ENCODE peak calls at places on chromosomes 4 and X, in five cellular contexts. X is AG08396, O is HEK293T, F is ovary, U is HTR-8/SVneo. H is an unnamed sample.

GRCh38 chr4:17788956-17789355 is 7.5 kb upstream of the FAM184B start:
- DNase-seq in U (no peak), F (no peak), X (no peak), O (no peak), H (no peak)

GRCh38 chrX:101759000-101759399 is 99.3 kb upstream of the ARMCX2 start:
- DNase-seq in O (peak), U (no peak), F (no peak), X (peak), H (no peak)

GRCh38 chr4:26455571-26455970 is 34.7 kb downstream of the CCKAR start:
- DNase-seq in O (no peak), F (no peak), X (no peak), U (no peak), H (no peak)

GRCh38 chrX:9745417-9746115 is 20.1 kb downstream of the GPR143 start:
- DNase-seq in F (no peak), O (no peak), U (no peak), X (no peak), H (no peak)

GRCh38 chr4:83320548-83320947 is 14.1 kb downstream of the HPSE start:
- DNase-seq in F (no peak), X (peak), U (peak), O (no peak), H (peak)

GRCh38 chrX:8738588-8739189 is 6.8 kb upstream of the ANOS1 start:
- DNase-seq in F (no peak), X (peak), U (no peak), O (no peak), H (no peak)

GRCh38 chr4:167606551-167606950 is 372.3 kb upstream of the SPOCK3 start:
- DNase-seq in O (no peak), U (no peak), X (no peak), F (no peak), H (no peak)

GRCh38 chr4:55866973-55867574 is 13.6 kb downstream of the EXOC1 start:
- DNase-seq in F (no peak), O (peak), X (peak), U (peak), H (no peak)

GRCh38 chrX:12469296-12469695 is 321.9 kb upstream of the PRPS2 start:
- DNase-seq in O (no peak), U (no peak), F (no peak), X (no peak), H (no peak)

GRCh38 chrX:87045352-87045751 is 472.2 kb upstream of the KLHL4 start:
- DNase-seq in X (no peak), O (no peak), F (no peak), U (no peak), H (no peak)

GRCh38 chrX:98068210-98068609 is 1184.5 kb downstream of the RPA4 start:
- DNase-seq in F (no peak), U (no peak), O (peak), X (no peak), H (no peak)

GRCh38 chr4:142530724-142531123 is 315.4 kb downstream of the INPP4B start:
- DNase-seq in O (no peak), X (no peak), F (no peak), U (no peak), H (no peak)

GRCh38 chr4:129641179-129641578 is 545.2 kb downstream of the C4orf33 start:
- DNase-seq in X (peak), O (peak), U (peak), F (no peak), H (peak)

GRCh38 chrX:68795741-68796140 is 33.1 kb upstream of the EFNB1 start:
- DNase-seq in O (no peak), X (no peak), F (no peak), U (no peak), H (no peak)

GRCh38 chr4:159107203-159107921 is 4.5 kb downstream of the RAPGEF2 start:
- DNase-seq in X (no peak), U (no peak), F (no peak), O (no peak), H (no peak)

GRCh38 chrX:33062016-33062415 is 149.3 kb downstream of the DMD start:
- DNase-seq in O (no peak), U (no peak), F (no peak), X (no peak), H (no peak)

GRCh38 chrX:118637997-118638396 is 89.4 kb upstream of the IL13RA1 start:
- DNase-seq in X (no peak), F (no peak), U (no peak), O (no peak), H (no peak)

GRCh38 chrX:38961936-38962335 is 160.7 kb downstream of the MID1IP1 start:
- DNase-seq in F (no peak), X (no peak), U (no peak), O (no peak), H (no peak)

GRCh38 chrX:134520860-134521390 is 61.0 kb downstream of the HPRT1 start:
- DNase-seq in U (no peak), O (peak), X (peak), F (no peak), H (no peak)

GRCh38 chrX:115642895-115643530 is 82.0 kb downstream of the PLS3 start:
- DNase-seq in F (no peak), U (peak), O (peak), X (peak), H (peak)

GRCh38 chrX:37834937-37835336 is 12.4 kb downstream of the DYNLT3 start:
- DNase-seq in F (no peak), X (no peak), U (no peak), O (no peak), H (no peak)

GRCh38 chr4:100635899-100636298 is 118.1 kb upstream of the EMCN start:
- DNase-seq in X (no peak), F (no peak), O (no peak), U (no peak), H (no peak)

GRCh38 chr4:38889143-38889542 is 21.5 kb downstream of the FAM114A1 start:
- DNase-seq in X (peak), O (no peak), U (peak), F (no peak), H (no peak)

GRCh38 chrX:15202458-15203177 is 67.3 kb downstream of the ASB9 start:
- DNase-seq in O (no peak), X (no peak), F (no peak), U (peak), H (no peak)

GRCh38 chr4:21879187-21879586 is 69.4 kb downstream of the KCNIP4 start:
- DNase-seq in U (peak), O (peak), X (peak), F (no peak), H (no peak)

GRCh38 chrX:117327306-117327705 is 789.3 kb downstream of the KLHL13 start:
- DNase-seq in F (no peak), O (no peak), X (no peak), U (no peak), H (no peak)

GRCh38 chr4:108171541-108172230 is 3.0 kb upstream of the LEF1 start:
- DNase-seq in U (no peak), O (no peak), F (no peak), X (no peak), H (no peak)

GRCh38 chr4:4848540-4848939 is 10.9 kb upstream of the MSX1 start:
- DNase-seq in U (no peak), O (no peak), X (no peak), F (no peak), H (peak)

GRCh38 chrX:24294619-24295018 is 19.2 kb downstream of the SUPT20HL2 start:
- DNase-seq in U (no peak), F (peak), X (no peak), O (peak), H (no peak)

H was measured in sigmoid colon.